ENCODE peak calls at places on chromosomes 4 and X, in ten cellular contexts. S, M, B, E, R, L, D, V, I and Z are unnamed samples.

GRCh38 chrX:134737061-134737460 is 78.8 kb upstream of the PLAC1 start:
- DNase-seq in M (no peak), B (no peak), I (no peak), E (no peak), L (no peak), R (no peak), V (peak; percentile 14), D (no peak), S (no peak), Z (no peak)

GRCh38 chr4:110516106-110516922 is 40.4 kb downstream of the ENPEP start:
- DNase-seq in D (no peak), L (peak; percentile 39), S (peak; percentile 79), I (peak; percentile 74), M (peak; percentile 63), E (peak; percentile 61), R (peak; percentile 53), B (peak; percentile 85), V (peak; percentile 20), Z (peak; percentile 33)

GRCh38 chrX:23331701-23332100 is 2.9 kb upstream of the PTCHD1 start:
- DNase-seq in L (no peak), E (no peak), M (no peak), I (no peak), V (no peak), S (no peak), D (no peak), R (no peak), B (peak; percentile 6), Z (no peak)

GRCh38 chr4:6355052-6355451 is 85.4 kb downstream of the WFS1 start:
- DNase-seq in S (no peak), M (no peak), D (no peak), L (no peak), E (no peak), B (no peak), V (no peak), R (no peak), I (no peak), Z (no peak)

GRCh38 chrX:71615954-71616353 is 2.4 kb downstream of the CXCR3 start:
- DNase-seq in R (no peak), I (no peak), M (no peak), L (no peak), D (no peak), B (no peak), V (no peak), S (no peak), E (no peak), Z (no peak)

GRCh38 chr4:83536649-83537352 is 893 bp downstream of the GPAT3 start:
- DNase-seq in E (no peak), V (no peak), I (no peak), S (no peak), L (no peak), M (no peak), D (no peak), R (no peak), B (no peak), Z (no peak)

GRCh38 chrX:15464704-15465103 is 28.4 kb downstream of the PIR start:
- DNase-seq in D (no peak), M (no peak), E (no peak), B (no peak), V (no peak), S (no peak), I (no peak), L (no peak), R (no peak), Z (no peak)

GRCh38 chr4:147736458-147736857 is 4.6 kb downstream of the ARHGAP10 start:
- DNase-seq in M (peak; percentile 59), E (no peak), V (peak; percentile 88), R (peak; percentile 62), S (peak; percentile 25), L (no peak), B (no peak), D (peak; percentile 79), I (no peak), Z (no peak)

GRCh38 chrX:106802388-106803275 is at the start of gene TBC1D8B:
- DNase-seq in R (peak; percentile 84), S (peak; percentile 81), D (peak; percentile 53), M (peak; percentile 72), E (peak; percentile 5), L (peak; percentile 19), V (peak; percentile 91), I (peak; percentile 59), B (peak; percentile 86), Z (peak; percentile 1)

GRCh38 chr4:153001626-153002025 is 65.5 kb downstream of the FHDC1 start:
- DNase-seq in L (no peak), R (no peak), I (no peak), B (no peak), M (no peak), V (no peak), E (no peak), D (no peak), S (no peak), Z (no peak)

GRCh38 chrX:111360839-111361238 is 51.2 kb downstream of the DCX start:
- DNase-seq in M (no peak), V (no peak), D (no peak), S (no peak), E (no peak), B (no peak), I (no peak), R (no peak), L (no peak), Z (no peak)